ENCODE peak calls at places on chromosomes 3 and 15, in seven cellular contexts. F is GM03348; C is astrocyte of the spinal cord; G is psoas muscle; W is hypothalamus; L is NCI-H510A; K is activated CD8-positive, alpha-beta memory T cell treated with anti-CD3 and anti-CD28 coated beads for 24 hours. N is an unnamed sample.

GRCh38 chr3:133540896-133541674 is 32.4 kb upstream of the CDV3 start:
- DNase-seq in L (no peak), F (peak; percentile 8), K (no peak), G (no peak), C (peak; percentile 55), W (no peak), N (no peak)

GRCh38 chr3:86785381-86785780 is 205.6 kb downstream of the VGLL3 start:
- DNase-seq in C (peak; percentile 66), F (peak; percentile 45), G (no peak), L (no peak), K (no peak), W (no peak), N (no peak)

GRCh38 chr3:46484911-46485696 is 12.7 kb upstream of the RTP3 start:
- DNase-seq in C (no peak), L (peak; percentile 84), K (peak; percentile 35), F (no peak), G (no peak), W (no peak), N (no peak)

GRCh38 chr3:85862893-85863455 is 904.2 kb downstream of the CADM2 start:
- DNase-seq in C (no peak), G (no peak), L (no peak), F (no peak), W (no peak), K (no peak), N (no peak)

GRCh38 chr3:61645148-61645547 is 83.8 kb downstream of the PTPRG start:
- DNase-seq in C (no peak), L (no peak), G (no peak), W (no peak), K (no peak), F (no peak), N (no peak)

GRCh38 chr3:51677358-51677757 is 6.3 kb downstream of the TEX264 start:
- DNase-seq in F (no peak), L (no peak), G (peak; percentile 15), W (no peak), C (no peak), K (no peak), N (no peak)

GRCh38 chr3:30302027-30302426 is 304.4 kb upstream of the TGFBR2 start:
- DNase-seq in L (no peak), W (no peak), K (no peak), F (no peak), G (no peak), C (no peak), N (no peak)

GRCh38 chr3:188057124-188057523 is 96.8 kb upstream of the LPP start:
- DNase-seq in C (no peak), L (no peak), G (no peak), K (no peak), F (no peak), W (no peak), N (no peak)

GRCh38 chr3:113746955-113747718 is at the start of gene ATP6V1A:
- DNase-seq in F (peak; percentile 90), C (no peak), W (peak; percentile 72), K (peak; percentile 72), L (peak; percentile 38), G (peak; percentile 82), N (no peak)

GRCh38 chr3:161351330-161351729 is 20.0 kb downstream of the SPTSSB start:
- DNase-seq in L (no peak), F (no peak), W (no peak), G (no peak), K (no peak), C (no peak), N (no peak)

GRCh38 chr3:11907667-11908660 is 61.3 kb upstream of the TAMM41 start:
- DNase-seq in F (no peak), C (no peak), G (no peak), L (no peak), K (peak; percentile 42), W (peak; percentile 4), N (no peak)

GRCh38 chr3:120824613-120825012 is 82.1 kb downstream of the GTF2E1 start:
- DNase-seq in G (no peak), C (no peak), K (no peak), L (no peak), W (no peak), F (no peak), N (no peak)

GRCh38 chr3:184688251-184688851 is 23.5 kb downstream of the MAGEF1 start:
- DNase-seq in L (no peak), C (peak; percentile 82), G (no peak), F (peak; percentile 84), K (no peak), W (no peak), N (peak; percentile 62)

GRCh38 chr15:85494035-85494793 is 113.8 kb downstream of the AKAP13 start:
- DNase-seq in W (no peak), K (no peak), C (peak; percentile 94), G (no peak), L (no peak), F (peak; percentile 64), N (no peak)

GRCh38 chr3:49647741-49648140 is 26.4 kb upstream of the APEH start:
- DNase-seq in W (no peak), F (no peak), C (no peak), G (peak; percentile 70), K (no peak), L (peak; percentile 51), N (no peak)

GRCh38 chr15:76343313-76343996 is 6.9 kb downstream of the ISL2 start:
- DNase-seq in G (no peak), F (no peak), W (no peak), L (no peak), C (no peak), K (no peak), N (no peak)

GRCh38 chr3:188875413-188875812 is 296.4 kb upstream of the TPRG1 start:
- DNase-seq in W (no peak), G (no peak), F (no peak), K (no peak), C (no peak), L (no peak), N (no peak)

GRCh38 chr15:40069178-40070165 is 30.5 kb upstream of the SRP14 start:
- DNase-seq in F (peak; percentile 82), L (peak; percentile 90), G (peak; percentile 98), C (peak; percentile 81), K (no peak), W (peak; percentile 86), N (peak; percentile 92)